ENCODE peak calls at places on chromosome 16, in six cellular contexts. One of them, this sample, is unnamed.

GRCh38 chr16:2924901-2925820 is 13.4 kb downstream of the FLYWCH1 start:
- DNase-seq in lung: no peak
- DNase-seq in OCI-LY7: no peak
- DNase-seq in fibroblast of lung: no peak
- DNase-seq in gastrocnemius medialis: no peak
- DNase-seq in pancreas: no peak
- DNase-seq in this sample: no peak

GRCh38 chr16:13436641-13437423 is 483.1 kb upstream of the ERCC4 start:
- DNase-seq in fibroblast of lung: no peak
- DNase-seq in OCI-LY7: no peak
- DNase-seq in lung: no peak
- DNase-seq in pancreas: no peak
- DNase-seq in gastrocnemius medialis: no peak
- DNase-seq in this sample: no peak

GRCh38 chr16:10988164-10988803 is 43.9 kb downstream of the CLEC16A start:
- DNase-seq in pancreas: no peak
- DNase-seq in gastrocnemius medialis: no peak
- DNase-seq in fibroblast of lung: no peak
- DNase-seq in lung: peak
- DNase-seq in OCI-LY7: peak
- DNase-seq in this sample: no peak

GRCh38 chr16:48062681-48063080 is 93.1 kb downstream of the ABCC12 start:
- DNase-seq in lung: no peak
- DNase-seq in pancreas: no peak
- DNase-seq in fibroblast of lung: no peak
- DNase-seq in OCI-LY7: no peak
- DNase-seq in gastrocnemius medialis: no peak
- DNase-seq in this sample: no peak

GRCh38 chr16:14354561-14355351 is 275.3 kb downstream of the PARN start:
- DNase-seq in pancreas: no peak
- DNase-seq in OCI-LY7: peak
- DNase-seq in fibroblast of lung: peak
- DNase-seq in gastrocnemius medialis: peak
- DNase-seq in lung: no peak
- DNase-seq in this sample: no peak

GRCh38 chr16:88936008-88936912 is 40.7 kb downstream of the CBFA2T3 start:
- DNase-seq in pancreas: no peak
- DNase-seq in OCI-LY7: peak
- DNase-seq in fibroblast of lung: no peak
- DNase-seq in gastrocnemius medialis: no peak
- DNase-seq in lung: no peak
- DNase-seq in this sample: no peak

GRCh38 chr16:70684146-70685060 is 1.4 kb downstream of the MTSS2 start:
- DNase-seq in fibroblast of lung: no peak
- DNase-seq in lung: no peak
- DNase-seq in pancreas: no peak
- DNase-seq in OCI-LY7: no peak
- DNase-seq in gastrocnemius medialis: no peak
- DNase-seq in this sample: peak

GRCh38 chr16:22888791-22889190 is 74.8 kb downstream of the HS3ST2 start:
- DNase-seq in pancreas: no peak
- DNase-seq in gastrocnemius medialis: no peak
- DNase-seq in OCI-LY7: no peak
- DNase-seq in lung: no peak
- DNase-seq in fibroblast of lung: no peak
- DNase-seq in this sample: no peak

GRCh38 chr16:89323120-89323960 is 105.8 kb downstream of the ZNF778 start:
- DNase-seq in fibroblast of lung: no peak
- DNase-seq in gastrocnemius medialis: no peak
- DNase-seq in OCI-LY7: no peak
- DNase-seq in pancreas: no peak
- DNase-seq in lung: no peak
- DNase-seq in this sample: peak

GRCh38 chr16:78566397-78567073 is 467.1 kb downstream of the WWOX start:
- DNase-seq in OCI-LY7: no peak
- DNase-seq in lung: no peak
- DNase-seq in gastrocnemius medialis: no peak
- DNase-seq in pancreas: no peak
- DNase-seq in fibroblast of lung: no peak
- DNase-seq in this sample: no peak

GRCh38 chr16:53666816-53667415 is 36.7 kb downstream of the RPGRIP1L start:
- DNase-seq in lung: no peak
- DNase-seq in fibroblast of lung: no peak
- DNase-seq in OCI-LY7: no peak
- DNase-seq in pancreas: no peak
- DNase-seq in gastrocnemius medialis: no peak
- DNase-seq in this sample: no peak

GRCh38 chr16:17548825-17549224 is 78.1 kb upstream of the XYLT1 start:
- DNase-seq in fibroblast of lung: no peak
- DNase-seq in lung: no peak
- DNase-seq in OCI-LY7: no peak
- DNase-seq in pancreas: no peak
- DNase-seq in gastrocnemius medialis: no peak
- DNase-seq in this sample: no peak

GRCh38 chr16:87844374-87844733 is 25.0 kb downstream of the SLC7A5 start:
- DNase-seq in OCI-LY7: no peak
- DNase-seq in pancreas: no peak
- DNase-seq in gastrocnemius medialis: no peak
- DNase-seq in lung: no peak
- DNase-seq in fibroblast of lung: peak
- DNase-seq in this sample: no peak

GRCh38 chr16:17343729-17344128 is 127.0 kb downstream of the XYLT1 start:
- DNase-seq in lung: no peak
- DNase-seq in pancreas: no peak
- DNase-seq in gastrocnemius medialis: no peak
- DNase-seq in fibroblast of lung: no peak
- DNase-seq in OCI-LY7: no peak
- DNase-seq in this sample: no peak

GRCh38 chr16:64121473-64121872 is 1000.4 kb downstream of the CDH11 start:
- DNase-seq in fibroblast of lung: peak
- DNase-seq in pancreas: no peak
- DNase-seq in lung: no peak
- DNase-seq in gastrocnemius medialis: no peak
- DNase-seq in OCI-LY7: no peak
- DNase-seq in this sample: no peak

GRCh38 chr16:61829631-61830030 is 206.6 kb downstream of the CDH8 start:
- DNase-seq in lung: no peak
- DNase-seq in fibroblast of lung: no peak
- DNase-seq in OCI-LY7: no peak
- DNase-seq in pancreas: no peak
- DNase-seq in gastrocnemius medialis: no peak
- DNase-seq in this sample: no peak

GRCh38 chr16:14420721-14421488 is 209.2 kb downstream of the PARN start:
- DNase-seq in lung: no peak
- DNase-seq in gastrocnemius medialis: no peak
- DNase-seq in fibroblast of lung: peak
- DNase-seq in pancreas: no peak
- DNase-seq in OCI-LY7: no peak
- DNase-seq in this sample: peak

GRCh38 chr16:50620646-50621451 is 60.3 kb downstream of the SNX20 start:
- DNase-seq in gastrocnemius medialis: no peak
- DNase-seq in pancreas: no peak
- DNase-seq in lung: no peak
- DNase-seq in fibroblast of lung: no peak
- DNase-seq in OCI-LY7: no peak
- DNase-seq in this sample: no peak

GRCh38 chr16:62391940-62392339 is 355.7 kb upstream of the CDH8 start:
- DNase-seq in lung: no peak
- DNase-seq in OCI-LY7: no peak
- DNase-seq in gastrocnemius medialis: no peak
- DNase-seq in pancreas: peak
- DNase-seq in fibroblast of lung: no peak
- DNase-seq in this sample: no peak

GRCh38 chr16:57590654-57591085 is 37.8 kb upstream of the ADGRG1 start:
- DNase-seq in pancreas: no peak
- DNase-seq in OCI-LY7: no peak
- DNase-seq in gastrocnemius medialis: no peak
- DNase-seq in lung: no peak
- DNase-seq in fibroblast of lung: peak
- DNase-seq in this sample: peak

GRCh38 chr16:55107851-55108250 is 177.2 kb downstream of the IRX5 start:
- DNase-seq in gastrocnemius medialis: no peak
- DNase-seq in lung: no peak
- DNase-seq in pancreas: no peak
- DNase-seq in OCI-LY7: no peak
- DNase-seq in fibroblast of lung: no peak
- DNase-seq in this sample: no peak

GRCh38 chr16:1088295-1089170 is 7.5 kb downstream of the C1QTNF8 start:
- DNase-seq in OCI-LY7: no peak
- DNase-seq in fibroblast of lung: no peak
- DNase-seq in pancreas: no peak
- DNase-seq in lung: no peak
- DNase-seq in gastrocnemius medialis: no peak
- DNase-seq in this sample: no peak

GRCh38 chr16:1089439-1089821 is 6.6 kb downstream of the C1QTNF8 start:
- DNase-seq in pancreas: no peak
- DNase-seq in OCI-LY7: no peak
- DNase-seq in lung: no peak
- DNase-seq in gastrocnemius medialis: peak
- DNase-seq in fibroblast of lung: no peak
- DNase-seq in this sample: no peak

GRCh38 chr16:1091992-1092552 is 4.0 kb downstream of the C1QTNF8 start:
- DNase-seq in gastrocnemius medialis: no peak
- DNase-seq in fibroblast of lung: no peak
- DNase-seq in lung: no peak
- DNase-seq in OCI-LY7: no peak
- DNase-seq in pancreas: no peak
- DNase-seq in this sample: no peak

GRCh38 chr16:1089822-1090619 is 6.0 kb downstream of the C1QTNF8 start:
- DNase-seq in OCI-LY7: no peak
- DNase-seq in pancreas: peak
- DNase-seq in fibroblast of lung: no peak
- DNase-seq in gastrocnemius medialis: peak
- DNase-seq in lung: no peak
- DNase-seq in this sample: peak

DNA sequence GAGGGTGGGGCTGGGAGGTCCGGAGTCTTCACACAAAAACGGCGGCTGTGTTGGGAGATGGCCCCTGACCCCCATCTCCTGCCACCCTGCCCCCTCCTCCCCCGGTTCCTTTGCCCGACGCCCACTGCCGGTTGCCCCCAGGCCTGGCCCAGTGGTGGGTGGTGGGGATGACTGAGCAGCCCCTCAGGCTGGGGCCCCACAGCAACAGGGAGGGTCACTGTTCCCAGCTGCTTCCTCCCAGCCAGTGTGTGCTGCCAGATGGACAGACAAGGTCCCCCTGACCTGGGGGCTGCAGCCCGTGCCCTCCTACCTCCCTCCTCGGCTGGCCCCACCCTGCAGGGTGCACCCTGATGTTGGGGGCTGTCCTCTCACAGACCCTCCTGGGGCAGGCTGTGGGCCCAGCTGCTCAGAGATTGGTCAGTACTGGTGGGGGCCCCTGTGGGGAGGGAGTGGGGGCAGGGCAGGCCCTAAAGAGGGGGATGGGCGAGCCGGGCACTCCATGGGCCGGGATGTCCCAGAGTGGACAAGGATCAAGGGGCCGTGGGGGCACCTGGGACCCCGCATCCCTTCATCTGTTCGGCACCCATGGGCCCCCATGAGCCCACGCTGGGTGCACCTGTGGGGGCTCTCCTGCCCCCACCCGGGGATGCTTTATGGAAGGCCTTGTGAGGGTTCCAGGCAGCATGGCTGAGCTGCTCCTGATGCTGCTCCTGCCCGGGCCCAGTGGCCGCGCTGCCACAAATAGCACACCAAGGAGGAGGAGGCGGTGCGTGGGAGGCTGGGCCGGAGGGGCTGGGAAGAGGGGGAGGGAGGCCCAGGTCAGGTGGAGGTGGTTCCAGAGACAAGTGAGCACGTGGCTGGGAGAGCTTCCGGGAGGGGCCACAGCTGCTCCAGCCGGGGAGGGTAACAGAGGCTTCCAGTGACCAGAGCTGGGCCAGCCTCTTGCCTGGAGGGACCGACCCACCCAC is 5.1 kb downstream of the C1QTNF8 start:
- DNase-seq in pancreas: no peak
- DNase-seq in OCI-LY7: no peak
- DNase-seq in fibroblast of lung: no peak
- DNase-seq in gastrocnemius medialis: peak
- DNase-seq in lung: no peak
- DNase-seq in this sample: no peak
- H3K4me3 ChIP-seq in pancreas: no peak
- H3K4me3 ChIP-seq in OCI-LY7: no peak
- H3K4me3 ChIP-seq in fibroblast of lung: no peak
- H3K4me3 ChIP-seq in gastrocnemius medialis: peak
- H3K4me3 ChIP-seq in lung: no peak
- H3K4me3 ChIP-seq in this sample: no peak

GRCh38 chr16:31453255-31454204 is 5.8 kb upstream of the ARMC5 start:
- DNase-seq in OCI-LY7: no peak
- DNase-seq in fibroblast of lung: peak
- DNase-seq in gastrocnemius medialis: peak
- DNase-seq in pancreas: no peak
- DNase-seq in lung: peak
- DNase-seq in this sample: peak
- H3K27ac ChIP-seq in OCI-LY7: no peak
- H3K27ac ChIP-seq in fibroblast of lung: peak
- H3K27ac ChIP-seq in gastrocnemius medialis: peak
- H3K27ac ChIP-seq in pancreas: no peak
- H3K27ac ChIP-seq in lung: peak
- H3K27ac ChIP-seq in this sample: no peak

DNA sequence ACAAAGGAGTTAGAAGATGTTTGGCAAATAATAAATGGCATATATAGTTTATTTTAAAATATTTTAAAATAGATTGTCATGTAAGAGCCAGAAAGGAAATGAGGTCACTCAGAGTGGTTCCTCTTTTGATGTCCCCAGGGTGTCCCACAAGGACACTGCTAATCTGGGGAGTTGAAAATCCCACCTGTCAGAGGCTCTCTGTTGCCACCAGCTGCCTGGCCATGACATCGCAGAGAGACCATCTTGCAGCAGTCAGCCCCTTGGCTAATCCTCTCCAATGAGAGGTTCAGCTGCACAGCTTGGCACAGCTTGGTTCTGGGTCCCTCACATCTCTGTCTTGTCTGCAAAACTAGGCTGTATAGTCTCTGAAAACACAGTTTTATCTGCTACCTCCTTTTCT is 11.0 kb upstream of the RBFOX1 start:
- DNase-seq in OCI-LY7: peak
- DNase-seq in gastrocnemius medialis: no peak
- DNase-seq in fibroblast of lung: no peak
- DNase-seq in lung: no peak
- DNase-seq in pancreas: no peak
- DNase-seq in this sample: no peak
- TF ChIP-seq CTCF in OCI-LY7: no peak
- TF ChIP-seq CTCF in gastrocnemius medialis: no peak
- TF ChIP-seq CTCF in fibroblast of lung: no peak
- TF ChIP-seq CTCF in lung: no peak
- TF ChIP-seq CTCF in pancreas: no peak
- TF ChIP-seq CTCF in this sample: no peak

DNA sequence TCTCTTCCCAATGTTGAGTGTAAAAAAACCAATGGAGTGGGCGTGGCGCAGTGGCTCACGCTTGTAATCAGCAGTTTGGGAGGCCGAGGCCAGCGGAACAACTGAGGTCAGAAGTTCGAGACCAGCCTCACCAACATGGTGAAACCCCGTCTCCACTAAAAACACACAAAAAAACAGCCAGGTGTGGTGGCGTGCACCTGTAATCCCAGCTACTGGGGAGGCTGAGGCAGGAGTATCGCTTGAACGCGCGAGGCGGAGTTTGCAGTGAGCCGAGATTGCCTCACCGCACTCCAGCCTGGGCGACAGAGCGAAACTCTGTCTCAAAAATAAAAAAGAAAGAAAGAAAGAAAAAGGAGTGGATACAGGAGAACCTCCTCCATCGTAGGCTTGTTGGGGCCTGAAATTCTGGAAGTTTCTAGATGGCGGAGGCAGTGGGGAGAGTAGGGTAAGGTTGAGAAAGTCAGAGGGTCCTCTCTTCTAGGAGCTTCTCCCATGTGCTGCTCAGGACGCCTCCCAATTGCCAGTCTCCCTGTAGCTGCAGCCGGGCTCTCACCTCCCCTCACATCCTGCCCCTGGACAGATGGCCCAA is 709 bp upstream of the ZNF764 start:
- DNase-seq in pancreas: no peak
- DNase-seq in gastrocnemius medialis: no peak
- DNase-seq in lung: no peak
- DNase-seq in fibroblast of lung: no peak
- DNase-seq in OCI-LY7: no peak
- DNase-seq in this sample: no peak
- H3K4me3 ChIP-seq in pancreas: peak
- H3K4me3 ChIP-seq in gastrocnemius medialis: peak
- H3K4me3 ChIP-seq in lung: no peak
- H3K4me3 ChIP-seq in fibroblast of lung: peak
- H3K4me3 ChIP-seq in OCI-LY7: peak
- H3K4me3 ChIP-seq in this sample: peak